ENCODE peak calls at places on chromosomes 3 and 15, in six cellular contexts. I is adrenal gland, K is vagina, H is SK-N-SH, J is esophagus squamous epithelium, Y is PC-3. F is an unnamed sample.
A peak's percentile ranks its signal among the peaks of the same experiment; 100 is the strongest.

GRCh38 chr3:128794067-128794768 is 68.2 kb downstream of the RAB7A start:
- DNase-seq in I (no peak), K (no peak), H (no peak), J (no peak), Y (peak; percentile 47), F (no peak)

GRCh38 chr15:63362196-63362595 is 19.4 kb downstream of the CA12 start:
- DNase-seq in I (peak; percentile 35), K (no peak), H (peak; percentile 52), J (no peak), Y (no peak), F (peak; percentile 51)

GRCh38 chr15:49877117-49877860 is 241.7 kb downstream of the ATP8B4 start:
- DNase-seq in I (no peak), K (no peak), H (no peak), J (no peak), Y (no peak), F (no peak)

GRCh38 chr3:78177780-78178179 is 1137.9 kb downstream of the ROBO2 start:
- DNase-seq in I (no peak), K (no peak), H (no peak), J (no peak), Y (peak; percentile 10), F (no peak)

GRCh38 chr3:177875786-177876476 is 660.3 kb upstream of the KCNMB2 start:
- DNase-seq in I (no peak), K (no peak), H (peak; percentile 33), J (no peak), Y (no peak), F (no peak)

GRCh38 chr15:90681480-90681879 is 35.7 kb upstream of the BLM start:
- DNase-seq in I (no peak), K (no peak), H (no peak), J (no peak), Y (peak; percentile 69), F (no peak)

GRCh38 chr15:68053001-68053400 is 1.1 kb upstream of the PIAS1 start:
- DNase-seq in I (no peak), K (no peak), H (no peak), J (no peak), Y (no peak), F (no peak)

GRCh38 chr3:161064413-161064812 is 40.7 kb downstream of the B3GALNT1 start:
- DNase-seq in I (no peak), K (no peak), H (no peak), J (no peak), Y (no peak), F (no peak)

GRCh38 chr3:187725218-187725617 is 20.1 kb downstream of the BCL6 start:
- DNase-seq in I (no peak), K (no peak), H (no peak), J (no peak), Y (no peak), F (no peak)

GRCh38 chr3:122918576-122919290 is 108.8 kb downstream of the SEMA5B start:
- DNase-seq in I (no peak), K (no peak), H (no peak), J (no peak), Y (peak; percentile 19), F (no peak)

GRCh38 chr3:176587089-176587488 is 610.2 kb downstream of the TBL1XR1 start:
- DNase-seq in I (no peak), K (no peak), H (no peak), J (no peak), Y (no peak), F (no peak)

GRCh38 chr15:81410318-81410753 is 36.3 kb upstream of the TMC3 start:
- DNase-seq in I (peak; percentile 20), K (no peak), H (peak; percentile 57), J (no peak), Y (peak; percentile 78), F (peak; percentile 18)

GRCh38 chr3:148861277-148861869 is 3.7 kb upstream of the CPA3 start:
- DNase-seq in I (no peak), K (no peak), H (peak; percentile 39), J (no peak), Y (peak; percentile 72), F (no peak)

GRCh38 chr15:100056411-100057072 is 285.2 kb downstream of the ADAMTS17 start:
- DNase-seq in I (no peak), K (no peak), H (no peak), J (no peak), Y (no peak), F (no peak)

GRCh38 chr3:183560607-183561006 is 5.1 kb upstream of the KLHL6 start:
- DNase-seq in I (no peak), K (no peak), H (no peak), J (no peak), Y (peak; percentile 10), F (no peak)

GRCh38 chr3:8212794-8213193 is 288.8 kb upstream of the LMCD1 start:
- DNase-seq in I (no peak), K (no peak), H (no peak), J (no peak), Y (no peak), F (no peak)

GRCh38 chr3:113297741-113298320 is 86.5 kb downstream of the BOC start:
- DNase-seq in I (no peak), K (no peak), H (peak; percentile 22), J (no peak), Y (no peak), F (no peak)

GRCh38 chr3:109050591-109051167 is 67.3 kb downstream of the MORC1 start:
- DNase-seq in I (peak; percentile 20), K (no peak), H (peak; percentile 20), J (no peak), Y (peak; percentile 59), F (no peak)

GRCh38 chr3:150345021-150345538 is 63.0 kb upstream of the TSC22D2 start:
- DNase-seq in I (no peak), K (no peak), H (no peak), J (no peak), Y (peak; percentile 100), F (no peak)

GRCh38 chr15:45759910-45760309 is 125.1 kb downstream of the SQOR start:
- DNase-seq in I (no peak), K (no peak), H (no peak), J (no peak), Y (no peak), F (no peak)

GRCh38 chr3:129421988-129422745 is 6.3 kb downstream of the EFCAB12 start:
- DNase-seq in I (no peak), K (no peak), H (no peak), J (no peak), Y (no peak), F (no peak)

GRCh38 chr3:15933439-15934144 is 135.8 kb upstream of the ANKRD28 start:
- DNase-seq in I (peak; percentile 20), K (no peak), H (no peak), J (no peak), Y (no peak), F (no peak)

GRCh38 chr15:29883126-29883525 is 60.9 kb upstream of the TJP1 start:
- DNase-seq in I (no peak), K (no peak), H (no peak), J (no peak), Y (no peak), F (no peak)

GRCh38 chr3:18423401-18424212 is 1.5 kb downstream of the SATB1 start:
- DNase-seq in I (peak; percentile 53), K (no peak), H (peak; percentile 43), J (no peak), Y (peak; percentile 71), F (peak; percentile 36)

GRCh38 chr15:100879461-100880138 is at the start of gene ALDH1A3:
- DNase-seq in I (no peak), K (no peak), H (peak; percentile 92), J (no peak), Y (peak; percentile 93), F (peak; percentile 29)

DNA sequence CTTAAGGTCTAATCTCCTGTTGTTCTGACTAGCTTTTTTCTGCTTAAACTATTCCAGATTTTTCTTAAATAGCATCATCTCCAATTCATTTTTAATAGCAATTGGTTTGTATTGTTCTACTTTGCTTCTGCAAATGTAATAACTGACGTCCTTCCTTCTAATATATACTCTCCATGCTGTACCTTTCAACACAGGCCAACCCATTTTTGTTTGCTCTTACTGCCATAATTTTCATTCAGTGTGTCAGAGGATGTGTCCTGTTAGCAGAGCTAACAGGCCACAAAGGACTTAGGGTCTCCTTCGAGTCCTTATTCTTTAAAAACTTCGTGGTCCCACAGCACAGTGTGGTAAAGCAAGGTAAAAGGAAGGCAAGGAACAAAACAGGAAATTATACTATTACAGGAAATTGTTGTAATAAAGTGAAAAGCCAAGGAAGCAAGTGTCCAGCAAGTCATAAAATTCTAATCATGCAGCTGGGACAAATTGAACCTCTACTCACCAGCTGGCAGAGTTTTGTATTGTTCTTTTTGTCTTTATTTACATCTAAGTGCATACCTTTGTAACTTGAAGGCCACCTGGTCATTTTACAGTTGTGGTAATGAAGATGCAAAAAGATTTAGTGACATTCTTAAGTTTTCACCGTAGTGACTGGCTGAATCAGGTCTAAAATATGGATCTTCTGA is 64.9 kb upstream of the ZBTB20 start:
- DNase-seq in I (no peak), K (no peak), H (no peak), J (no peak), Y (no peak), F (no peak)
- TF ChIP-seq CTCF in I (no peak), K (no peak), H (no peak), J (no peak), Y (no peak), F (no peak)

GRCh38 chr15:31483924-31484368 is 157.3 kb downstream of the KLF13 start:
- DNase-seq in I (no peak), K (no peak), H (no peak), J (no peak), Y (no peak), F (no peak)
- H3K4me1 ChIP-seq in I (no peaks in the 10 kb centered on the region), K (peaks cover 52% of the 10 kb centered on the region), H (peaks cover 3% of the 10 kb centered on the region), J (peaks cover 17% of the 10 kb centered on the region), Y (peaks cover 13% of the 10 kb centered on the region), F (peaks cover 7% of the 10 kb centered on the region)

DNA sequence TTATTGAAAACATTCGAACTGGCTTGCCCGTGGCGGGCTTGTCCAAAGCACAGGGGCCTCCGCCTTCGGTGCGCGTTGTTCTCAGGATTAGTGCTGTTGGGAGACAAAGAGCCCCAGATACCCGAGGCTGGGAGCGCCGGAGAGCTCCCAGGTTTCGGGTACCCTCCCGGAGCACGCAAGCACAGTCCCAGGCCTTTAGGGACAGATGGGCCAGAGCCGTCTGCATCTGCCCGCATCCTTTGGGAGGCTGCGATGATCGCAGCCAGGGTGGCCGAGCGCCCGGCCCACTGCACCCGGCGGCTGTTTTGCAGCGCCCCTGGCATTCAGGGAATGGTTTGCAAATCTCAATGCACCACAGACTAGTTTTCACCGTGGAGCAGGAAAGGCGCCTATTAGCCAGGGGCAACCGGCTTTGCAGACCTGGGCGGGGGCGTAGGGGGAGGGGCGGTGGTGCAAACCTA is 5.0 kb upstream of the FEZF2 start:
- DNase-seq in I (no peak), K (no peak), H (peak; percentile 69), J (no peak), Y (no peak), F (no peak)
- H3K4me3 ChIP-seq in I (no peak overlapping the region), K (no peak overlapping the region), H (peak overlapping the region; percentile 12), J (no peak overlapping the region), Y (no peak overlapping the region), F (no peak overlapping the region)

GRCh38 chr15:70170096-70170699 is 72.5 kb upstream of the TLE3 start:
- DNase-seq in I (no peak), K (no peak), H (no peak), J (no peak), Y (no peak), F (no peak)

GRCh38 chr15:70171224-70171886 is 73.6 kb upstream of the TLE3 start:
- DNase-seq in I (no peak), K (no peak), H (peak; percentile 59), J (no peak), Y (no peak), F (no peak)

GRCh38 chr15:70172124-70172523 is 74.4 kb upstream of the TLE3 start:
- DNase-seq in I (no peak), K (no peak), H (no peak), J (no peak), Y (no peak), F (no peak)

GRCh38 chr15:70169147-70169546 is 71.4 kb upstream of the TLE3 start:
- DNase-seq in I (no peak), K (no peak), H (no peak), J (no peak), Y (no peak), F (no peak)

GRCh38 chr15:70172561-70172960 is 74.8 kb upstream of the TLE3 start:
- DNase-seq in I (no peak), K (no peak), H (no peak), J (no peak), Y (no peak), F (no peak)
- TF ChIP-seq CTCF in I (no peak), K (no peak), H (no peak), J (no peak), Y (no peak), F (no peak)

F was measured in heart right ventricle.